ENCODE peak calls at places on chromosomes 7 and 10, in four cellular contexts. C is naive B cell; V is stimulated activated CD4-positive, alpha-beta T cell treated with anti-CD3 and anti-CD28 coated beads, TNF-alpha, amount 100 ng/mL, for 4 hours; D is GM19239. R is an unnamed sample.
A peak's percentile ranks its signal among the peaks of the same experiment; 100 is the strongest.

GRCh38 chr10:132239126-132240031 is 52.6 kb downstream of the DPYSL4 start:
- DNase-seq in C (no peak), V (no peak), D (no peak), R (no peak)

GRCh38 chr10:104318096-104318725 is 20.1 kb downstream of the ITPRIP start:
- DNase-seq in C (no peak), V (no peak), D (no peak), R (no peak)

GRCh38 chr7:158246960-158247673 is 340.5 kb downstream of the PTPRN2 start:
- DNase-seq in C (no peak), V (no peak), D (no peak), R (no peak)

GRCh38 chr7:50335795-50336754 is 31.6 kb downstream of the IKZF1 start:
- DNase-seq in C (peak; percentile 44), V (peak; percentile 86), D (no peak), R (peak; percentile 69)

GRCh38 chr10:3785849-3786290 is 861 bp upstream of the KLF6 start:
- DNase-seq in C (no peak), V (no peak), D (no peak), R (no peak)

GRCh38 chr10:113047605-113047962 is 97.5 kb downstream of the TCF7L2 start:
- DNase-seq in C (no peak), V (no peak), D (no peak), R (no peak)

GRCh38 chr10:111085690-111086353 is 9.0 kb downstream of the ADRA2A start:
- DNase-seq in C (no peak), V (no peak), D (no peak), R (no peak)

GRCh38 chr7:44750921-44751571 is 2.4 kb downstream of the ZMIZ2 start:
- DNase-seq in C (peak; percentile 81), V (peak; percentile 35), D (peak; percentile 74), R (peak; percentile 64)

GRCh38 chr7:130695840-130696239 is 9.5 kb upstream of the TSGA13 start:
- DNase-seq in C (no peak), V (no peak), D (no peak), R (no peak)

GRCh38 chr7:39338716-39339115 is 227.5 kb upstream of the YAE1 start:
- DNase-seq in C (no peak), V (no peak), D (no peak), R (no peak)

GRCh38 chr10:12638103-12638502 is 288.8 kb downstream of the CAMK1D start:
- DNase-seq in C (no peak), V (no peak), D (no peak), R (no peak)

GRCh38 chr10:78805176-78805575 is 263.6 kb upstream of the ZMIZ1 start:
- DNase-seq in C (no peak), V (no peak), D (no peak), R (no peak)

GRCh38 chr10:115050375-115050960 is 42.7 kb upstream of the ATRNL1 start:
- DNase-seq in C (no peak), V (no peak), D (no peak), R (no peak)

GRCh38 chr7:38905026-38905759 is 3.8 kb downstream of the VPS41 start:
- DNase-seq in C (peak; percentile 11), V (no peak), D (no peak), R (no peak)

GRCh38 chr10:77007836-77008235 is 629.8 kb downstream of the KCNMA1 start:
- DNase-seq in C (no peak), V (no peak), D (peak; percentile 4), R (no peak)

GRCh38 chr7:45677311-45677900 is 103.2 kb downstream of the ADCY1 start:
- DNase-seq in C (no peak), V (no peak), D (no peak), R (no peak)

GRCh38 chr10:101686133-101686925 is 8.6 kb downstream of the FBXW4 start:
- DNase-seq in C (no peak), V (no peak), D (no peak), R (no peak)

GRCh38 chr7:82017334-82017943 is 247.6 kb upstream of the HGF start:
- DNase-seq in C (no peak), V (no peak), D (no peak), R (no peak)

GRCh38 chr10:103849880-103850571 is 5.3 kb downstream of the SH3PXD2A start:
- DNase-seq in C (no peak), V (no peak), D (no peak), R (no peak)

GRCh38 chr10:124955872-124956271 is 13.9 kb downstream of the ZRANB1 start:
- DNase-seq in C (no peak), V (no peak), D (no peak), R (no peak)

GRCh38 chr10:92123031-92123450 is 167.8 kb downstream of the CPEB3 start:
- DNase-seq in C (no peak), V (no peak), D (no peak), R (no peak)

GRCh38 chr7:128059143-128059975 is 28.1 kb upstream of the LRRC4 start:
- DNase-seq in C (no peak), V (no peak), D (no peak), R (no peak)

GRCh38 chr10:1544929-1545328 is 192.4 kb downstream of the ADARB2 start:
- DNase-seq in C (no peak), V (no peak), D (no peak), R (no peak)

GRCh38 chr10:42836096-42836495 is 53.5 kb downstream of the BMS1 start:
- DNase-seq in C (no peak), V (no peak), D (no peak), R (no peak)

GRCh38 chr10:119337796-119338432 is 130.5 kb downstream of the GRK5 start:
- DNase-seq in C (no peak), V (no peak), D (no peak), R (no peak)

GRCh38 chr7:1460757-1461639 is 1.7 kb upstream of the MICALL2 start:
- DNase-seq in C (no peak), V (no peak), D (no peak), R (no peak)

GRCh38 chr7:27423290-27423689 is 180.7 kb downstream of the EVX1 start:
- DNase-seq in C (no peak), V (no peak), D (no peak), R (no peak)

GRCh38 chr10:70692043-70692603 is 19.8 kb downstream of the ADAMTS14 start:
- DNase-seq in C (no peak), V (no peak), D (no peak), R (no peak)

GRCh38 chr10:125283191-125283590 is 122.8 kb upstream of the CTBP2 start:
- DNase-seq in C (no peak), V (no peak), D (no peak), R (no peak)

GRCh38 chr10:30781571-30782542 is 152.3 kb upstream of the LYZL2 start:
- DNase-seq in C (no peak), V (no peak), D (no peak), R (no peak)

GRCh38 chr7:4682621-4683042 is 537 bp downstream of the FOXK1 start:
- DNase-seq in C (no peak), V (peak; percentile 6), D (no peak), R (peak; percentile 41)

GRCh38 chr7:3075441-3075840 is 31.8 kb upstream of the CARD11 start:
- DNase-seq in C (no peak), V (no peak), D (no peak), R (no peak)

GRCh38 chr10:36717118-36717517 is 408.3 kb upstream of the ANKRD30A start:
- DNase-seq in C (no peak), V (no peak), D (no peak), R (no peak)

GRCh38 chr7:32587431-32587948 is 92.2 kb downstream of the AVL9 start:
- DNase-seq in C (no peak), V (no peak), D (no peak), R (no peak)

GRCh38 chr7:46468753-46469356 is 547.8 kb upstream of the IGFBP3 start:
- DNase-seq in C (no peak), V (no peak), D (no peak), R (no peak)

GRCh38 chr10:101290415-101290814 is 61.2 kb upstream of the LBX1 start:
- DNase-seq in C (no peak), V (no peak), D (no peak), R (no peak)

GRCh38 chr10:103479135-103479534 is at the start of gene CALHM3:
- DNase-seq in C (no peak), V (no peak), D (no peak), R (no peak)

GRCh38 chr7:10940748-10941358 is 32.8 kb upstream of the PHF14 start:
- DNase-seq in C (peak; percentile 29), V (no peak), D (peak; percentile 6), R (no peak)

R was measured in activated B cell treated with CpG ODN at 0.5 μM for 24 hours.